ENCODE peak calls at places on chromosome X, in four cellular contexts. C is hepatocyte; R is epithelial cell of prostate; M is activated CD4-positive, alpha-beta T cell treated with anti-CD3 and anti-CD28 coated beads, Interleukin-2, amount 10 ng/mL, durations not matched to agents 7 days and 5 days. U is an unnamed sample.

GRCh38 chrX:68383540-68383939 is 49.8 kb downstream of the OPHN1 start:
- DNase-seq in C (no peak), R (no peak), M (no peak), U (no peak)

GRCh38 chrX:26783512-26784225 is 567.7 kb downstream of the MAGEB5 start:
- DNase-seq in C (peak; percentile 50), R (no peak), M (peak; percentile 7), U (peak; percentile 69)

GRCh38 chrX:49919617-49920016 is 2.8 kb upstream of the CLCN5 start:
- DNase-seq in C (peak; percentile 67), R (no peak), M (peak; percentile 39), U (peak; percentile 35)

GRCh38 chrX:8845060-8845459 is 43.9 kb upstream of the FAM9A start:
- DNase-seq in C (no peak), R (no peak), M (no peak), U (no peak)

GRCh38 chrX:69618803-69619202 is 2.9 kb downstream of the EDA start:
- DNase-seq in C (peak; percentile 35), R (no peak), M (peak; percentile 8), U (peak; percentile 67)

GRCh38 chrX:1412551-1413161 is 20.7 kb upstream of the SLC25A6 start:
- DNase-seq in C (no peak), R (no peak), M (no peak), U (no peak)

GRCh38 chrX:47749185-47749967 is 87.3 kb upstream of the ZNF81 start:
- DNase-seq in C (no peak), R (no peak), M (no peak), U (peak; percentile 1)

GRCh38 chrX:18961686-18962085 is 22.2 kb downstream of the PHKA2 start:
- DNase-seq in C (no peak), R (no peak), M (no peak), U (no peak)

GRCh38 chrX:49079489-49080428 is at the start of gene WDR45:
- DNase-seq in C (peak; percentile 79), R (no peak), M (peak; percentile 77), U (peak; percentile 63)

GRCh38 chrX:108464604-108465003 is 25.0 kb downstream of the COL4A5 start:
- DNase-seq in C (no peak), R (no peak), M (no peak), U (no peak)

GRCh38 chrX:103017542-103017941 is 46.4 kb downstream of the BEX1 start:
- DNase-seq in C (no peak), R (no peak), M (no peak), U (no peak)

GRCh38 chrX:48937065-48937907 is 18.5 kb upstream of the PIM2 start:
- DNase-seq in C (no peak), R (no peak), M (peak; percentile 92), U (peak; percentile 86)

GRCh38 chrX:128019218-128019617 is 33.0 kb downstream of the ACTRT1 start:
- DNase-seq in C (no peak), R (no peak), M (no peak), U (no peak)

GRCh38 chrX:19810809-19811208 is 76.6 kb downstream of the SH3KBP1 start:
- DNase-seq in C (no peak), R (no peak), M (no peak), U (no peak)

GRCh38 chrX:154304901-154305300 is 9.3 kb downstream of the TKTL1 start:
- DNase-seq in C (no peak), R (no peak), M (no peak), U (no peak)

GRCh38 chrX:64206556-64207162 is 1.2 kb upstream of the AMER1 start:
- DNase-seq in C (peak; percentile 17), R (no peak), M (no peak), U (no peak)

GRCh38 chrX:135389717-135390116 is 32.0 kb upstream of the SMIM10L2A start:
- DNase-seq in C (peak; percentile 55), R (peak; percentile 67), M (no peak), U (no peak)

GRCh38 chrX:39757971-39758370 is 339.8 kb downstream of the BCOR start:
- DNase-seq in C (no peak), R (no peak), M (no peak), U (no peak)

GRCh38 chrX:72545990-72546389 is 26.7 kb downstream of the HDAC8 start:
- DNase-seq in C (no peak), R (no peak), M (no peak), U (no peak)

GRCh38 chrX:135000516-135000915 is 9.7 kb downstream of the SMIM10 start:
- DNase-seq in C (no peak), R (no peak), M (no peak), U (no peak)

GRCh38 chrX:74931214-74931613 is 6.0 kb upstream of the NEXMIF start:
- DNase-seq in C (peak; percentile 28), R (no peak), M (no peak), U (no peak)

GRCh38 chrX:121307441-121307840 is 260.0 kb downstream of the GLUD2 start:
- DNase-seq in C (no peak), R (no peak), M (no peak), U (no peak)

GRCh38 chrX:97060019-97060418 is 176.3 kb downstream of the RPA4 start:
- DNase-seq in C (no peak), R (no peak), M (no peak), U (no peak)

GRCh38 chrX:19625612-19626011 is 110.3 kb upstream of the MAP3K15 start:
- DNase-seq in C (no peak), R (no peak), M (no peak), U (no peak)

GRCh38 chrX:102765217-102765616 is 44.7 kb downstream of the GPRASP3 start:
- DNase-seq in C (no peak), R (no peak), M (no peak), U (no peak)

GRCh38 chrX:16138108-16138427 is 14.7 kb downstream of the GRPR start:
- DNase-seq in C (peak; percentile 28), R (no peak), M (no peak), U (peak; percentile 31)

GRCh38 chrX:15500497-15500966 is at the start of gene BMX:
- DNase-seq in C (no peak), R (no peak), M (no peak), U (no peak)

GRCh38 chrX:27890611-27891010 is 82.8 kb downstream of the MAGEB10 start:
- DNase-seq in C (no peak), R (no peak), M (no peak), U (no peak)

GRCh38 chrX:107684956-107685385 is 56.7 kb downstream of the PRPS1 start:
- DNase-seq in C (peak; percentile 58), R (peak; percentile 61), M (no peak), U (peak; percentile 16)

GRCh38 chrX:38699116-38699515 is 102.1 kb upstream of the MID1IP1 start:
- DNase-seq in C (no peak), R (no peak), M (no peak), U (no peak)